ENCODE peak calls at places on chromosomes 2 and 18, in four cellular contexts. M is upper lobe of right lung; G is A549; E is effector memory CD4-positive, alpha-beta T cell. N is an unnamed sample.

GRCh38 chr18:12449040-12449814 is 41.5 kb downstream of the PRELID3A start:
- DNase-seq in M (no peak), G (no peak), E (no peak), N (no peak)

GRCh38 chr2:175167076-175167791 is 769 bp downstream of the ATF2 start:
- DNase-seq in M (no peak), G (peak), E (no peak), N (no peak)

GRCh38 chr18:6249110-6249680 is 165.5 kb downstream of the L3MBTL4 start:
- DNase-seq in M (no peak), G (no peak), E (no peak), N (no peak)

GRCh38 chr2:225103737-225104141 is 61.5 kb upstream of the DOCK10 start:
- DNase-seq in M (no peak), G (no peak), E (no peak), N (no peak)

GRCh38 chr2:58866040-58866439 is 624.9 kb upstream of the FANCL start:
- DNase-seq in M (no peak), G (no peak), E (no peak), N (no peak)

GRCh38 chr2:22894761-22895160 is 490.2 kb upstream of the KLHL29 start:
- DNase-seq in M (no peak), G (no peak), E (no peak), N (no peak)

GRCh38 chr18:11607897-11608296 is 1.5 kb upstream of the SLC35G4 start:
- DNase-seq in M (no peak), G (no peak), E (no peak), N (no peak)

GRCh38 chr2:12534646-12535263 is 182.0 kb upstream of the TRIB2 start:
- DNase-seq in M (no peak), G (no peak), E (no peak), N (no peak)

GRCh38 chr2:173205375-173205774 is 129.7 kb downstream of the MAP3K20 start:
- DNase-seq in M (no peak), G (no peak), E (no peak), N (no peak)

GRCh38 chr2:240293126-240293864 is 142.2 kb upstream of the GPC1 start:
- DNase-seq in M (peak), G (no peak), E (no peak), N (no peak)

GRCh38 chr18:10422731-10423130 is 31.7 kb upstream of the APCDD1 start:
- DNase-seq in M (no peak), G (no peak), E (no peak), N (no peak)

GRCh38 chr2:135132314-135132713 is 80.2 kb downstream of the RAB3GAP1 start:
- DNase-seq in M (no peak), G (no peak), E (no peak), N (no peak)

GRCh38 chr2:42602218-42602936 is 33.9 kb downstream of the MTA3 start:
- DNase-seq in M (no peak), G (no peak), E (no peak), N (no peak)

GRCh38 chr2:134713606-134714005 is 5.2 kb downstream of the TMEM163 start:
- DNase-seq in M (no peak), G (no peak), E (no peak), N (no peak)

GRCh38 chr2:174335605-174336402 is 1.1 kb downstream of the SP9 start:
- DNase-seq in M (no peak), G (no peak), E (no peak), N (no peak)

GRCh38 chr2:120599064-120599463 is 136.6 kb upstream of the GLI2 start:
- DNase-seq in M (peak), G (no peak), E (no peak), N (no peak)

GRCh38 chr2:195419033-195419432 is 238.0 kb upstream of the SLC39A10 start:
- DNase-seq in M (no peak), G (no peak), E (no peak), N (no peak)

GRCh38 chr2:177753682-177754475 is 318.7 kb downstream of the PDE11A start:
- DNase-seq in M (no peak), G (peak), E (no peak), N (peak)

GRCh38 chr2:1849450-1849849 is 105.1 kb upstream of the PXDN start:
- DNase-seq in M (peak), G (no peak), E (no peak), N (no peak)

GRCh38 chr2:121334581-121335293 is 49.7 kb upstream of the TFCP2L1 start:
- DNase-seq in M (no peak), G (no peak), E (no peak), N (no peak)

GRCh38 chr2:65364054-65364651 is 68.2 kb downstream of the SPRED2 start:
- DNase-seq in M (no peak), G (no peak), E (no peak), N (no peak)

GRCh38 chr2:239811001-239811798 is 213.9 kb downstream of the NDUFA10 start:
- DNase-seq in M (peak), G (no peak), E (no peak), N (no peak)

GRCh38 chr2:143936758-143937562 is 583.0 kb downstream of the ZEB2 start:
- DNase-seq in M (peak), G (no peak), E (no peak), N (no peak)

GRCh38 chr2:233761040-233761769 is 1.1 kb downstream of the UGT1A1 start:
- DNase-seq in M (no peak), G (no peak), E (no peak), N (no peak)

GRCh38 chr2:171109020-171109419 is 51.7 kb downstream of the TLK1 start:
- DNase-seq in M (no peak), G (no peak), E (no peak), N (no peak)

GRCh38 chr2:97723156-97724072 is 10.0 kb downstream of the ZAP70 start:
- DNase-seq in M (peak), G (no peak), E (no peak), N (no peak)

GRCh38 chr2:97724073-97724410 is 10.7 kb downstream of the ZAP70 start:
- DNase-seq in M (peak), G (no peak), E (no peak), N (no peak)

GRCh38 chr2:97726311-97727064 is 13.1 kb downstream of the ZAP70 start:
- DNase-seq in M (peak), G (no peak), E (no peak), N (no peak)

GRCh38 chr2:97724501-97724900 is 11.1 kb downstream of the ZAP70 start:
- DNase-seq in M (no peak), G (no peak), E (no peak), N (no peak)

DNA sequence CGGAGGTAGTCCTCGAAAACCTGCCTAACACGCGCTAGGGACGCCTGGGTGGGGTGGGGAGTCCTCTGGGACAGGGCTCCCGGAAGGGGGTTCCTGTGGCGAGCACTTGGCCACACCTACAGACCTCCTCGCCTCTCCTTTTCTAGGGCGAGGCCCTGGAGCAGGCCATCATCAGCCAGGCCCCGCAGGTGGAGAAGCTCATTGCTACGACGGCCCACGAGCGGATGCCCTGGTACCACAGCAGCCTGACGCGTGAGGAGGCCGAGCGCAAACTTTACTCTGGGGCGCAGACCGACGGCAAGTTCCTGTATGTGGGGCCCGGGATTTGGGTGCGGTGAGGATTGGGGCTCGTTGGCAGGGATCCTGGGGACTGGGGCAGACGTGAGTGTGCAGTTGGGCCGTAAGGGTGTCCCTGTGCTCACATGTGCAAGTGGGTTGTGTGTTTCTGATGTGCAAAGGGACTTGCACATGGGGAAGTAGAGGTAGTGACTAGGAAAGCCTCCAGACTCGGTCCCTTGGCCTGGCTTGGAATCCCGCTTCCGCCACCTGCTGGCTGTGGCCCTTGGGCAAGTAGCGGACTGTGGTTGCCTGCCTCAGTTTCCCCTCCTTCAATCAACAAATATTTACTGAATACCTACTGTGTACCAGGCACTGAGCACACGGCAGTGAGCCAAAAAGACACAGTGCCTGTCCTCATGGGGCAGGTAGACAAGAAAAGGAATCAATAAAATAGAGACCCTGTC is 11.7 kb downstream of the ZAP70 start:
- DNase-seq in M (peak), G (no peak), E (no peak), N (no peak)
- H3K27ac ChIP-seq in M (no peak), G (no peak), E (no peak), N (no peak)

DNA sequence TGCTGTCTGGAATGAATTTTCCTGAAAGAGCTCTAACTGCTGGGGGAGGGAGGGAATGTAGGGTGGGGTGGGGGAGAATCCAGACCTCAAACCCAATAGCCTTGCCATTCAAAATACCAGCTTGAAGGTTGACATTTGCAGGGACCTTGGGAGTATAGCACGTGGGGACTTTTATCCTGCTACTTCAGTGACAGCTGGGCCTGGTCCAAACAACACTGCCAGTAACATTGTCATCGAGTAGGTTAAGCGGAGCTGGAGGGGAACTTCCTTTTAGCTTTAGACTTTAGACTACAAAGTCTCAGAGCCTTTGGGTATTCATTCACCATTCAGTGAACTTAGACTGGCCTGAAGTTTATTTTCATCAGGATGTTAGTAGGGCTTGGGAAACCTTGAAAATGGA is 248.7 kb downstream of the MEIS1 start:
- DNase-seq in M (no peak), G (no peak), E (no peak), N (no peak)
- H3K27ac ChIP-seq in M (no peak), G (no peak), E (no peak), N (no peak)

GRCh38 chr18:45839415-45840395 is 14.2 kb downstream of the SIGLEC15 start:
- DNase-seq in M (no peak), G (no peak), E (no peak), N (no peak)
- H3K27ac ChIP-seq in M (no peak), G (no peak), E (no peak), N (no peak)

DNA sequence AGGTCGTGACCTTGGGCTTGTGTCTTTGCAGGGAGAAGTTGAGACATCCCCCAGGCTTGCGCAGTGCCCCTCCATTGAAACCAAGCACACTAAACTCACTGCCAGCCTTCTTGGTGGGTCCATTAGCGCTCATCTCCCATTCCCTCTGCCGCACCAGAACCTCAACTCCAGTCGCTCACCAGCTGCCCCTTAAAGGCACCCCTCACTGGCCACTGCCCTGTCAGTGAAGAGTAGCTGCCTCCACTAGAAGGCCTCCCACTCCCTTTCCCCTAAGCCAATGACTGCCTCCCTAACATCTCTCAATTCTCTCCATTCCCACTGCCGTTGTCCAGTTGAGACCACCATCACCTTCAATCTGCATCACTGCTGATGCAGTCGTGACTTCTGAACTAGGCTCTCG is 114.8 kb upstream of the EPC2 start:
- DNase-seq in M (no peak), G (no peak), E (no peak), N (no peak)
- H3K27ac ChIP-seq in M (no peak), G (no peak), E (no peak), N (no peak)

DNA sequence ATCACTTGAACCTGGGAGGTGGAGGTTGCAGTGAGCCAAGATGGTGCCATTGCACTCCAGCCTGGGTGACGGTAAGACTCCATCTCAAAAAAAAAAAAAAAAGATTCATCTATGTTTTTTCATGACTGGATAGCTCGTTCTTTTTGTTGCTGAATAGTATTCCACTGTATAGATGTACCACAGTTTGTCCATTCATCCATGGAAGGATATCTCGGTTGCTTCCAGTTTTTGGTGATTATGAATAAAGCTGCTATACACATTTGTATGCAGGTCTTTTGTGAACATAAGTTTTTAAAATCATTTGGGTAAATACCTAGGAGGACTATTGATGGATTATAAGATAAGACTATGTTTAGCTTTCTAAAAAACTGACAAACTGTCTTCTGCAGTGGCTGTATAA is 90.8 kb downstream of the ACOXL start:
- DNase-seq in M (no peak), G (no peak), E (no peak), N (no peak)
- H3K27ac ChIP-seq in M (no peak), G (no peak), E (no peak), N (no peak)

DNA sequence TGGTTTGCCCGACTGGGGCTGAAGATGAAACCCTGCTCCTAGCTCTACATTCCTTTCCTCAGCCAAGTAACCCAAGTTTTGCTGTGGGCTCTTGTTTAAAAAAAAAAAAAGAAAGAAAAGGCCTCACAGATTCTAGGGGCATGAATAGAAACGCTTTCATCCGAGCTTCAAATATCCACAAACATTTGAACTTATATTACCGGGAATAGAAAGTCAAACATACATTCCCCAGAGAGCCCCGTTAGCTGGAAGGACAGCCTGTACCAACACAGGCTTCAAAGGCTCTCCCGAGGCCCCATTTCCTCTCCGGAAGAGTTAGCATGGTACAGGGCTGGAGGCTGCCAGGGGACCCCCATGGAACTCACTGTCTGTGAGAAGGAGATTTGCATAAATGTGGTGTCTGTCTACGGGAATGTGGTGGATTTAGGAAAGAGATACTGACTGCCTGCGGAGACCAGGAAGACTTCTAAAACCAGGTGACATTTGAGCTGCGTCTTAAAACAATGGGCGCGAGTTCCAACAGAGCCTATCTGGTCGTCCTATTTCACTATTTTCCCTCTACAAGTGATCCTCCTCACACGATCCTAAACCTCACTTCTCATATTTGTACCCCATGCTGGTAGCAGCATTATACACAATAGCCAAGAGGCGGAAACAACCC is 723 bp upstream of the MATN3 start:
- DNase-seq in M (no peak), G (no peak), E (no peak), N (no peak)
- H3K27ac ChIP-seq in M (peak), G (peak), E (no peak), N (no peak)

GRCh38 chr2:101142163-101142562 is 9.0 kb downstream of the TBC1D8 start:
- DNase-seq in M (no peak), G (no peak), E (no peak), N (no peak)
- H3K27ac ChIP-seq in M (no peak), G (no peak), E (no peak), N (no peak)

DNA sequence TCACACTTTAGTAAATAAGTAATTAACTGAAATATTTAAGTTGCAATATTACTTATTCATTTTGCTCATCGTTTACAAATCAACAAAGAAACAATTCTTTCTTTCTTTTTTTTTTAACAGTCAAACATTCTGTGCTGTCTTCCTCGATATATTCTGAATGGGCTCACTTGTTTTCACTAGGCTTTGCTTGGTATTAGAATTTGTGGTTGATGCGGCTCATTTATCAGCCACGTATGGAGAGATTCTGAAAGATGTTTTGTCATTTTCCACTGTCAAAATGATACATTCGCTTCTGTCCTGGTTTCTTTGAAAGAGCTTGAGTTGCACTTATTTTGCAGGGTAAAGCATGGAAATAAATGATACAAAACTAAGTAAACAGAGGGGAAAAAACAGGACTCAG is 323.7 kb downstream of the LRRTM1 start:
- DNase-seq in M (no peak), G (no peak), E (no peak), N (no peak)
- H3K27ac ChIP-seq in M (no peak), G (no peak), E (no peak), N (no peak)

GRCh38 chr18:7982216-7982615 is 415.1 kb downstream of the PTPRM start:
- DNase-seq in M (no peak), G (no peak), E (no peak), N (no peak)
- H3K27ac ChIP-seq in M (no peak), G (peak), E (no peak), N (no peak)